ENCODE peak calls at places on chromosomes 3 and 15, in four cellular contexts. One of them, this sample, is unnamed.

GRCh38 chr3:30440880-30441279 is 165.5 kb upstream of the TGFBR2 start:
- DNase-seq in neuronal stem cell: no peak
- DNase-seq in mesenchymal stem cell: no peak
- DNase-seq in IMR-90: no peak
- DNase-seq in this sample: no peak

GRCh38 chr3:122893754-122894668 is 99.1 kb downstream of the SLC49A4 start:
- DNase-seq in neuronal stem cell: no peak
- DNase-seq in mesenchymal stem cell: no peak
- DNase-seq in IMR-90: peak; percentile 15
- DNase-seq in this sample: peak; percentile 58

GRCh38 chr3:161096771-161097367 is 8.3 kb downstream of the B3GALNT1 start:
- DNase-seq in neuronal stem cell: no peak
- DNase-seq in mesenchymal stem cell: peak; percentile 28
- DNase-seq in IMR-90: peak; percentile 4
- DNase-seq in this sample: no peak

GRCh38 chr3:109803274-109803673 is 465.9 kb upstream of the DPPA4 start:
- DNase-seq in IMR-90: no peak
- DNase-seq in mesenchymal stem cell: no peak
- DNase-seq in neuronal stem cell: no peak
- DNase-seq in this sample: no peak

GRCh38 chr15:50247819-50248650 is 17.5 kb downstream of the HDC start:
- DNase-seq in mesenchymal stem cell: peak; percentile 57
- DNase-seq in IMR-90: no peak
- DNase-seq in neuronal stem cell: no peak
- DNase-seq in this sample: peak; percentile 13

GRCh38 chr3:128427175-128427857 is 39.4 kb downstream of the DNAJB8 start:
- DNase-seq in neuronal stem cell: no peak
- DNase-seq in mesenchymal stem cell: no peak
- DNase-seq in IMR-90: no peak
- DNase-seq in this sample: no peak

GRCh38 chr3:153052096-153052460 is 109.9 kb upstream of the RAP2B start:
- DNase-seq in mesenchymal stem cell: peak; percentile 98
- DNase-seq in neuronal stem cell: no peak
- DNase-seq in IMR-90: peak; percentile 95
- DNase-seq in this sample: peak; percentile 84

GRCh38 chr3:150248116-150248864 is 159.8 kb upstream of the TSC22D2 start:
- DNase-seq in mesenchymal stem cell: peak; percentile 88
- DNase-seq in IMR-90: peak; percentile 94
- DNase-seq in neuronal stem cell: no peak
- DNase-seq in this sample: no peak

GRCh38 chr15:98888839-98889479 is 118.6 kb downstream of the PGPEP1L start:
- DNase-seq in IMR-90: peak; percentile 86
- DNase-seq in mesenchymal stem cell: peak; percentile 80
- DNase-seq in neuronal stem cell: no peak
- DNase-seq in this sample: no peak

GRCh38 chr3:129469026-129469425 is 29.0 kb downstream of the IFT122 start:
- DNase-seq in neuronal stem cell: no peak
- DNase-seq in mesenchymal stem cell: no peak
- DNase-seq in IMR-90: no peak
- DNase-seq in this sample: no peak

GRCh38 chr3:45984331-45985312 is 11.0 kb downstream of the FYCO1 start:
- DNase-seq in neuronal stem cell: no peak
- DNase-seq in IMR-90: peak; percentile 76
- DNase-seq in mesenchymal stem cell: no peak
- DNase-seq in this sample: no peak

GRCh38 chr3:14793126-14793857 is 25.5 kb upstream of the FGD5 start:
- DNase-seq in neuronal stem cell: no peak
- DNase-seq in mesenchymal stem cell: no peak
- DNase-seq in IMR-90: no peak
- DNase-seq in this sample: peak; percentile 25

GRCh38 chr3:169448501-169448900 is 215.0 kb downstream of the MECOM start:
- DNase-seq in IMR-90: peak; percentile 7
- DNase-seq in mesenchymal stem cell: no peak
- DNase-seq in neuronal stem cell: no peak
- DNase-seq in this sample: no peak

GRCh38 chr3:128763967-128764366 is 38.0 kb downstream of the RAB7A start:
- DNase-seq in neuronal stem cell: no peak
- DNase-seq in IMR-90: no peak
- DNase-seq in mesenchymal stem cell: no peak
- DNase-seq in this sample: peak; percentile 54

GRCh38 chr15:60093273-60094067 is 89.4 kb downstream of the FOXB1 start:
- DNase-seq in mesenchymal stem cell: no peak
- DNase-seq in IMR-90: no peak
- DNase-seq in neuronal stem cell: no peak
- DNase-seq in this sample: peak; percentile 5

GRCh38 chr15:58932791-58933310 is 628 bp downstream of the SLTM start:
- DNase-seq in neuronal stem cell: no peak
- DNase-seq in mesenchymal stem cell: peak; percentile 50
- DNase-seq in IMR-90: no peak
- DNase-seq in this sample: peak; percentile 51

GRCh38 chr15:34987182-34987488 is 952 bp downstream of the ZNF770 start:
- DNase-seq in mesenchymal stem cell: peak; percentile 23
- DNase-seq in IMR-90: no peak
- DNase-seq in neuronal stem cell: no peak
- DNase-seq in this sample: no peak

GRCh38 chr3:111315911-111316310 is 226.1 kb upstream of the CD96 start:
- DNase-seq in IMR-90: peak; percentile 93
- DNase-seq in neuronal stem cell: no peak
- DNase-seq in mesenchymal stem cell: peak; percentile 63
- DNase-seq in this sample: no peak

GRCh38 chr3:12148183-12148940 is 10.3 kb downstream of the TIMP4 start:
- DNase-seq in IMR-90: no peak
- DNase-seq in neuronal stem cell: no peak
- DNase-seq in mesenchymal stem cell: no peak
- DNase-seq in this sample: no peak

GRCh38 chr15:74350295-74351275 is 16.9 kb downstream of the CYP11A1 start:
- DNase-seq in mesenchymal stem cell: no peak
- DNase-seq in neuronal stem cell: no peak
- DNase-seq in IMR-90: no peak
- DNase-seq in this sample: no peak
- H3K4ac ChIP-seq in mesenchymal stem cell: no peak overlapping the region
- H3K4ac ChIP-seq in neuronal stem cell: no peak overlapping the region
- H3K4ac ChIP-seq in IMR-90: no peak overlapping the region
- H3K4ac ChIP-seq in this sample: no peak overlapping the region

DNA sequence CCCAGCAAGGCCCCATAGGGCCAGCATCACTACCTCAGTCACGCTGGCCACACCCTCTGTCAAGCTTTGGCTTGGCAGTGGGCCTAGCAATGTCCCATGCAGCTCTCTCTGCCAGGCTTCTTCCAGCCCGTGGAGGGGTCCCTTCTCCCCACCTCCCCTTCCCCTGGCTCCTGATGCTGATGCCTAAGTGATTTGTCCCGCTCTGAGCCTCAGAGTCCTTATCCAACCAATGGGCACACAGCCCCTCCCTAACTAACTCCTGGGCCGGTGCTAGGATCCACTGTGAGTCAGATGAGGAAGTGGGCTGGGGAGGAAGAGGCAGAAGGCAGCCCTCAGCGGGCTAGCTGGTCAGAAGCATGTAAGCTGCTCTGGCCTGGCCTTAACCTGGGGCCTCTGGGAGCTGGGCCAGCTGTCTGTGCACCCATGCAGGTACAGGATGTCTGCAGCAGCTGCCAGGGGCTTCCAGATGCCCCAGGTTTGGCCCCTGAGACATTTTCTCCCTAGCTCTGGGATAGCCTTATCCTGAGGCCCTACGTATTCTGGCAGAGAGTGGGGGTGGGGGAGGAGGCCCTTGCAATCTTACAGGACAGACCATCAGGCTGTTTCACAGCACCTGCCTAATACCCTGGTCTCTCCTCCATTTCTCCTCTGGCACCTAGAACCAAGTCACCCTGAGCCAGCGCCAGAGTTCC is 740 bp upstream of the ZBTB47 start:
- DNase-seq in IMR-90: peak; percentile 78
- DNase-seq in neuronal stem cell: no peak
- DNase-seq in mesenchymal stem cell: peak; percentile 83
- DNase-seq in this sample: peak; percentile 55
- H4K91ac ChIP-seq in IMR-90: peak overlapping the region; percentile 88
- H4K91ac ChIP-seq in neuronal stem cell: no peak overlapping the region
- H4K91ac ChIP-seq in mesenchymal stem cell: peak overlapping the region; percentile 90
- H4K91ac ChIP-seq in this sample: peak overlapping the region; percentile 94

GRCh38 chr15:77506311-77507150 is 85.8 kb downstream of the HMG20A start:
- DNase-seq in IMR-90: no peak
- DNase-seq in mesenchymal stem cell: no peak
- DNase-seq in neuronal stem cell: no peak
- DNase-seq in this sample: no peak
- H3K4ac ChIP-seq in IMR-90: peak overlapping the region; percentile 35
- H3K4ac ChIP-seq in mesenchymal stem cell: peak overlapping the region; percentile 46
- H3K4ac ChIP-seq in neuronal stem cell: no peak overlapping the region
- H3K4ac ChIP-seq in this sample: peak overlapping the region; percentile 33

GRCh38 chr3:136412307-136412706 is 162.2 kb downstream of the PCCB start:
- DNase-seq in mesenchymal stem cell: no peak
- DNase-seq in IMR-90: no peak
- DNase-seq in neuronal stem cell: no peak
- DNase-seq in this sample: no peak

GRCh38 chr3:136409549-136409948 is 159.4 kb downstream of the PCCB start:
- DNase-seq in IMR-90: no peak
- DNase-seq in mesenchymal stem cell: no peak
- DNase-seq in neuronal stem cell: no peak
- DNase-seq in this sample: no peak

DNA sequence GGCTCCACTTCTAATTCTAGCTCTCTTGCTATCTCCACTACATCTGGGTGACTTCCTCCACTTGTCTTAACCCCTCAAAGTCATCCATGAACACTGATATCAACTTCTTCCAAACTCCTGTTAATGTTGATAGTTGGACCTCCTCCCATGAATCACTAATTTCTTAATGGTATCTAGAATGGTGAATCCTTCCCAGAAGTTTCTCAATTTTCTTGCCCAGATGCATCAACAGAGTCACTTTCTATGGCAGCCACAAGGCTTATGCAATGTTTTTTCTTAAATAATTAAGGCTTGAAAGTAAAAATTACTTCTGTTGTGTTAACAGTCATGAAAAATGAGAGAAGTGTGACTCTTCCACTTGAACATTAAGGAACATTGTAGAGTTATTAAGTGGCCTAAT is 164.3 kb downstream of the PCCB start:
- DNase-seq in IMR-90: peak; percentile 6
- DNase-seq in neuronal stem cell: no peak
- DNase-seq in mesenchymal stem cell: no peak
- DNase-seq in this sample: no peak
- H4K91ac ChIP-seq in IMR-90: no peak overlapping the region
- H4K91ac ChIP-seq in neuronal stem cell: no peak overlapping the region
- H4K91ac ChIP-seq in mesenchymal stem cell: no peak overlapping the region
- H4K91ac ChIP-seq in this sample: no peak overlapping the region

GRCh38 chr15:66566963-66567531 is 1.2 kb upstream of the LCTL start:
- DNase-seq in IMR-90: peak; percentile 76
- DNase-seq in mesenchymal stem cell: peak; percentile 77
- DNase-seq in neuronal stem cell: peak; percentile 78
- DNase-seq in this sample: peak; percentile 69

GRCh38 chr15:66564136-66565041 is 1.4 kb downstream of the LCTL start:
- DNase-seq in mesenchymal stem cell: no peak
- DNase-seq in IMR-90: no peak
- DNase-seq in neuronal stem cell: no peak
- DNase-seq in this sample: no peak

GRCh38 chr15:66563566-66564110 is 2.2 kb downstream of the LCTL start:
- DNase-seq in IMR-90: no peak
- DNase-seq in neuronal stem cell: no peak
- DNase-seq in mesenchymal stem cell: no peak
- DNase-seq in this sample: peak; percentile 75

GRCh38 chr15:66565141-66565595 is 630 bp downstream of the LCTL start:
- DNase-seq in mesenchymal stem cell: no peak
- DNase-seq in neuronal stem cell: no peak
- DNase-seq in IMR-90: no peak
- DNase-seq in this sample: no peak

DNA sequence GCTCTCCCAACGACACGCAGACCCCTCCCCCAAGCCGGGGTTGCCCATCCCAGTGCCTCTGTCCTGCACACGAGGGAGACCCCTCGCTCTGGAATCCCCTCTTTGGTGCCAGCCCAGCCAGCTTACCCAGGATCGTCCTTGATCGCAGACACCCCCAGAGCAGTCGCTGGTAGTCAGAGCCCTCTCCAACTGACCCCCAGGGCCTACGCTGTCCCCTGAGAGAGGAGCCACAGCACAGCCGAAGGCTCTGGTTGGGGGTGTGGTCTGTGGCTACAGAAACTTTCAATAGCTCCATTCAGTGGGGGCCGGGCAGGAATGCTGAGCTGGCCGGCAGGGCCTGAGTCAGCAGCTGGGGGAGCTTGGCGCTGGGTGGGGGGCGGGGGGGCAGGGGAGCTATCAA is at the start of gene LCTL:
- DNase-seq in mesenchymal stem cell: peak; percentile 66
- DNase-seq in IMR-90: peak; percentile 72
- DNase-seq in neuronal stem cell: peak; percentile 63
- DNase-seq in this sample: no peak
- H3K4ac ChIP-seq in mesenchymal stem cell: peak within 1 kb of the TSS; percentile 48
- H3K4ac ChIP-seq in IMR-90: peak within 1 kb of the TSS; percentile 87
- H3K4ac ChIP-seq in neuronal stem cell: peak within 1 kb of the TSS; percentile 96
- H3K4ac ChIP-seq in this sample: no peak within 1 kb of the TSS

GRCh38 chr15:41971089-41971892 is 1.1 kb downstream of the EHD4 start:
- DNase-seq in neuronal stem cell: peak; percentile 52
- DNase-seq in IMR-90: peak; percentile 71
- DNase-seq in mesenchymal stem cell: peak; percentile 81
- DNase-seq in this sample: peak; percentile 85

GRCh38 chr15:41971893-41972340 is 440 bp downstream of the EHD4 start:
- DNase-seq in IMR-90: no peak
- DNase-seq in neuronal stem cell: peak; percentile 39
- DNase-seq in mesenchymal stem cell: no peak
- DNase-seq in this sample: no peak

GRCh38 chr15:41969851-41970431 is 2.4 kb downstream of the EHD4 start:
- DNase-seq in mesenchymal stem cell: no peak
- DNase-seq in IMR-90: no peak
- DNase-seq in neuronal stem cell: no peak
- DNase-seq in this sample: no peak

GRCh38 chr15:41970456-41970855 is 1.9 kb downstream of the EHD4 start:
- DNase-seq in IMR-90: no peak
- DNase-seq in neuronal stem cell: no peak
- DNase-seq in mesenchymal stem cell: no peak
- DNase-seq in this sample: no peak

DNA sequence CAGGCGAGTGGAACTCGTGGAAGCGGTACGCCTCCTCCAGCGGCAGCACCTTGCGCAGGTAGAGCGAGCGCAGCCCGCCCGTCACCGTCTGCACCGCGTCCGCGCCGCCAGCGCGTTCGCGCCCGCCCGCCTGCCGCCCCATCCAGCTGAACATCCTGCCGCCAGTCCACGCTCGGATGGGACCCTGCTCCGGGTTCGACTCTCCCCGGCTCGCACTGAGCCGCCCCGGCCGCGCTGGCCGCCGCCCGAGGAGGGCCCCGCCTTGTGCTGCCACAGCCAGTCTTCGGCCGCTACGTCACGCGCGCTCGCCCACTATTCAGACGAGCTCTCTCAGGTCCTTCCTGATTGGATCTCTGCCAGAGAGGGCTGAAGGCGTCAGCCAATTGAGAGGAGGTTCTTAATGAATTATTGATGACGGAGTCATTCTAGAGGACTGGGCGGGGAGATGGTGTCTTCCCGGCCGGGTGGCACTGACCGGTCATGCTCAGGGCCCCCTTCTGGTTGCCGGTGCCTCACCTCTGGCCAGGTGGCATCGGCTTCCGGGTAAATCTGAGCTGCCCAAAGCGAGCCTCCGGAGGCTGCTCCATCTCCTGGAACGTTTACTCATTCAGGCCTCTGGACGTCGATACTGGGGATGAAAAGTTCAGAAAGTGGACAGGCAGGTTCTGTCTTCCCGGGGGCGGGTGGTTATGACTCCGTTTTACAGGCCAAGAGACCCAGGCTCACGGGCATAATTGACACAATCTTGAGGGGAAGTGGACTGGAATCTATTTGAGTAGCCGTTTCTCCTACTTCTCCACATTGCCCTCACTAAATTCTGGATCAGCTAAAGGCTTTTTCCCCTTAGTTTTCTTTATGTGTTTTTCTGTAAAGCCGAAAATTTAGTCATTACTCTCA is at the start of gene EHD4:
- DNase-seq in neuronal stem cell: peak; percentile 94
- DNase-seq in IMR-90: peak; percentile 99
- DNase-seq in mesenchymal stem cell: peak; percentile 99
- DNase-seq in this sample: peak; percentile 99
- H4K91ac ChIP-seq in neuronal stem cell: no peak within 1 kb of the TSS
- H4K91ac ChIP-seq in IMR-90: peak within 1 kb of the TSS; percentile 41
- H4K91ac ChIP-seq in mesenchymal stem cell: peak within 1 kb of the TSS; percentile 94
- H4K91ac ChIP-seq in this sample: peak within 1 kb of the TSS; percentile 81